ENCODE peak calls at places on chromosome 15, in six cellular contexts. Q, N, Z, G, E and R are unnamed samples.

GRCh38 chr15:55457401-55458022 is 49.2 kb downstream of the PIERCE2 start:
- DNase-seq in Z (no peak), N (no peak), G (no peak), E (no peak), Q (no peak), R (no peak)

GRCh38 chr15:88833688-88834087 is 30.5 kb downstream of the ACAN start:
- DNase-seq in G (no peak), Q (no peak), Z (no peak), E (no peak), N (no peak), R (no peak)

GRCh38 chr15:52093539-52094502 is 18.8 kb downstream of the BCL2L10 start:
- DNase-seq in N (no peak), E (no peak), Q (peak), Z (no peak), G (no peak), R (peak)

GRCh38 chr15:40367673-40368611 is 9.9 kb downstream of the DISP2 start:
- DNase-seq in G (peak), Q (peak), Z (peak), N (peak), E (peak), R (peak)

GRCh38 chr15:26392956-26393355 is 379.9 kb downstream of the GABRB3 start:
- DNase-seq in E (no peak), G (no peak), Q (no peak), Z (no peak), N (no peak), R (no peak)

GRCh38 chr15:93462690-93463089 is 373.7 kb upstream of the RGMA start:
- DNase-seq in Z (no peak), N (no peak), E (no peak), Q (no peak), G (no peak), R (no peak)

GRCh38 chr15:74136584-74137543 is 6.5 kb downstream of the ISLR2 start:
- DNase-seq in E (no peak), Z (no peak), G (no peak), Q (peak), N (no peak), R (no peak)

GRCh38 chr15:38614621-38615020 is 50.0 kb upstream of the RASGRP1 start:
- DNase-seq in N (no peak), Q (no peak), G (no peak), Z (no peak), E (no peak), R (no peak)

GRCh38 chr15:35019401-35020327 is 31.6 kb upstream of the ZNF770 start:
- DNase-seq in G (no peak), Q (no peak), Z (no peak), N (no peak), E (peak), R (no peak)

GRCh38 chr15:93241696-93242585 is 152.9 kb upstream of the RGMA start:
- DNase-seq in N (no peak), Z (no peak), G (no peak), E (no peak), Q (no peak), R (no peak)

GRCh38 chr15:74844319-74845207 is 1.6 kb upstream of the ULK3 start:
- DNase-seq in E (no peak), G (no peak), Q (no peak), Z (no peak), N (no peak), R (no peak)

GRCh38 chr15:71792521-71792920 is 17.8 kb upstream of the NR2E3 start:
- DNase-seq in E (no peak), N (no peak), Z (no peak), G (no peak), Q (no peak), R (no peak)

GRCh38 chr15:98727115-98728040 is 79.0 kb downstream of the IGF1R start:
- DNase-seq in Z (peak), E (peak), Q (peak), G (peak), N (peak), R (peak)

GRCh38 chr15:78944669-78945407 is at the start of gene CTSH:
- DNase-seq in E (no peak), N (peak), G (peak), Z (peak), Q (peak), R (no peak)

GRCh38 chr15:39486546-39487081 is 94.3 kb upstream of the THBS1 start:
- DNase-seq in G (no peak), Z (no peak), Q (no peak), N (no peak), E (no peak), R (no peak)

GRCh38 chr15:82554351-82554750 is 14.1 kb upstream of the RPS17 start:
- DNase-seq in N (no peak), E (no peak), G (peak), Z (no peak), Q (no peak), R (no peak)

GRCh38 chr15:57772223-57772957 is 65.9 kb downstream of the POLR2M start:
- DNase-seq in Q (no peak), N (no peak), E (no peak), G (no peak), Z (no peak), R (no peak)

GRCh38 chr15:71364117-71364584 is 248.9 kb downstream of the THSD4 start:
- DNase-seq in N (no peak), G (peak), Q (no peak), E (no peak), Z (no peak), R (no peak)

GRCh38 chr15:46933332-46933731 is 784.0 kb upstream of the SEMA6D start:
- DNase-seq in N (no peak), Z (no peak), Q (no peak), G (no peak), E (no peak), R (no peak)

GRCh38 chr15:72179950-72180581 is 17.5 kb downstream of the GRAMD2A start:
- DNase-seq in G (no peak), N (no peak), Q (no peak), E (no peak), Z (no peak), R (peak)

GRCh38 chr15:97875513-97876285 is 84.8 kb upstream of the ARRDC4 start:
- DNase-seq in E (peak), Q (peak), N (peak), G (no peak), Z (no peak), R (no peak)

GRCh38 chr15:26873846-26874245 is 7.0 kb downstream of the GABRA5 start:
- DNase-seq in Q (peak), G (peak), E (no peak), N (no peak), Z (no peak), R (no peak)

GRCh38 chr15:40766194-40766830 is 2.4 kb downstream of the GCHFR start:
- DNase-seq in Q (no peak), E (no peak), G (no peak), N (no peak), Z (no peak), R (no peak)

GRCh38 chr15:78752492-78753358 is 58.5 kb downstream of the ADAMTS7 start:
- DNase-seq in Q (peak), E (no peak), G (no peak), N (no peak), Z (peak), R (no peak)

DNA sequence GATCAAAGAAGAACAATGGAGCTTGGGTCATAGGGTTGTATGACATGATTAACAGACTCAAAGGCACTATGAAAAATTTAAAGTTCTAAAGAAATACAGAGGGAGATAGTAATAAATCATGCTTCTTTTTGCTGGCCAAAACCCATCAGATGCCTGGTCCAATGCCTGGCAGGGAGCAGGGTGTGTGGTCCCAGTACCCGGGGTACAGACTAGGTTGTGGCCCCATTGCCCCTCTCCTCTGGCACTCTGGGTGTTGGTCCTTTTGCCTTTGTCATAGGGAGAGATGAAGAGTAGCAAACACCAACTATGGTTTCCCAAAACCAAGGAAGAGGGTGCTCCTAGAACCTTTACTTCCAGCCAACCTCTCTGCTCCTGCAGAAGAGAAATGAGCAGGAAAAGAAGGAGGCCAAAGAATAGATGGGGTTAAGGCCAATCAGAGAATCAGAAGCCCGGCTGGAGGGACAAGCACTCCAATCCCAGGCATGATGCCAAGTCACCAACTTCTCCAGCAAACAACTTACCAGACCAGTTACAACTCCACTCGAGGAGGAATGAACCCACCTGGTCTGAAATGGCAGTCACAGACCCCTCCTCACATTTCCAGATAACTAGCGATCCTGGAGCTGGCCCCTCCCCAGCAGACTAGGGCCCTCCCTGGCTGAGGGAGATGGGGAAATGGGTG is 1.8 kb downstream of the IGDCC3 start:
- DNase-seq in Z (peak), Q (no peak), E (no peak), G (no peak), N (no peak), R (no peak)
- H3K4me3 ChIP-seq in Z (no peak), Q (no peak), E (no peak), G (no peak), N (no peak), R (no peak)

GRCh38 chr15:90187257-90187868 is 13.8 kb upstream of the SEMA4B start:
- DNase-seq in N (no peak), Q (no peak), E (no peak), G (no peak), Z (no peak), R (no peak)

GRCh38 chr15:90181781-90182180 is 19.3 kb upstream of the SEMA4B start:
- DNase-seq in G (no peak), E (no peak), N (no peak), Z (no peak), Q (no peak), R (no peak)

GRCh38 chr15:90184119-90184785 is 16.9 kb upstream of the SEMA4B start:
- DNase-seq in G (peak), Q (peak), Z (peak), E (peak), N (peak), R (peak)

GRCh38 chr15:90188914-90189748 is 12.0 kb upstream of the SEMA4B start:
- DNase-seq in N (no peak), E (no peak), Q (no peak), Z (no peak), G (no peak), R (no peak)

DNA sequence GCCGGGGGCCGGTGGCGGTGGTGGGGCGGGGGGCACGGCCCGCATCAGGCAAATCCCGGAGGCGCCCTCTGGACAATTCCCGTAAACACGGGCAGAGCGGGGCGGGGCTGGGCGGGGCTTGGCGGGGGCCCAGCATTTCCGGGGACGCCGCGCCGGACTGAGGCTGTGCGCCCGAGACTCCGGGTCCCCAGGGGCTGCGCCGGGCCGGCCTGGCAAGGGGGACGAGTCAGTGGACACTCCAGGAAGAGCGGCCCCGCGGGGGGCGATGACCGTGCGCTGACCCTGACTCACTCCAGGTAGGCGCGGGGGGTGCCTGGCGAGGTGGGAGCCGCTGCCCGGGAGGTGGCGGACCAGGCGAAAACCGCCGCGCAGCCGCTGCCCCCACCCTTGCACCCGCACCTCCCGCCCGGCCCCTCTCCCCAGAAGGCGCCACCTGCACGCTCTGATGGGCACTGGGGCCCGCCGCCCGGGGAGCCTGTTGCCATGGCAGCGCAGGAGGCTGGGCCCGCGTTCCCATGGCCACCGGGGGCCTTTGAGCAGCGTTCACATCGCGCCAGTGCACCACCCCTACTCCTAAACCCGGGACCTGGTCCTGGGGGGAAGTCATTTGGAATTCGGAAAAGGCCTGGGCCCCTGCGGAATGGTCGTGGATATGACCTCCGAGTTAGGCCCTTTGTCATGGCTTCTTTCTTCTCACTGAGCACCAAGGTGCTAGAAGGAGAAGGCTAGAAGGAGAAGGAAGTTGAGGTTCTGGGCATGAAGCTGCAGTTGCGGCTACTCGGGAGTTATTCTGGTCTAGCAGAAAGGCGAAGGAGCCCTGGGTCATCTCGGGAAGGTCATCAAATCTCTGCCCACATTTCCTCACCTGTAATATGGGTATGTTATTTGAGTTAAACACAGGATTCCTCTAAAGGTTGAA is 16.1 kb upstream of the SEMA4B start:
- DNase-seq in Q (peak), G (peak), N (peak), E (no peak), Z (peak), R (no peak)
- TF ChIP-seq POLR2A in Q (peak), G (peak), N (no peak), E (no peak), Z (peak), R (no peak)

DNA sequence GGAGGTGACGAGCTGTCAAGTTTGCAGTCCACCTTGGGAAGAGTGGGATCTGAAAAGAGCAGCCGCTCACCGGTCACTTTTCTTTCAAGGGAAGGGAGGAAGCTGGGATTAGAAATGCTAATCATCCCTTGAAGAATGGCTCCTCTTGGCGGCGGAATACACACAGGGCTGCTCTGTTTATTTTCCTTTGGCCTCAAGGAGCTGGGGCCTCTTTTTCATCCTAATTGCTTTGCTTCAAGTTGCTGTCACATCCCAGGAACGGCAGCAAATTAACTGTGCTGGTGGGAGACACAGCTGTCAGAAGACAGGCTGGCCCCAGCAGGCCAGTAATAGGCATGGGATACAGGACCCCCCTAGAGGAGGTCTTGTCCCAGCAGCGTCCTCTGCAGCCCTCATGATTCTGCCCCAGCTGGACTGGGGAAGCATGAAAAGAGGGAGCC is 6.7 kb downstream of the KBTBD13 start:
- DNase-seq in E (no peak), Z (no peak), N (no peak), G (no peak), Q (no peak), R (no peak)
- TF ChIP-seq CTCF in E (no peak), Z (peak), N (no peak), G (peak), Q (peak), R (no peak)

DNA sequence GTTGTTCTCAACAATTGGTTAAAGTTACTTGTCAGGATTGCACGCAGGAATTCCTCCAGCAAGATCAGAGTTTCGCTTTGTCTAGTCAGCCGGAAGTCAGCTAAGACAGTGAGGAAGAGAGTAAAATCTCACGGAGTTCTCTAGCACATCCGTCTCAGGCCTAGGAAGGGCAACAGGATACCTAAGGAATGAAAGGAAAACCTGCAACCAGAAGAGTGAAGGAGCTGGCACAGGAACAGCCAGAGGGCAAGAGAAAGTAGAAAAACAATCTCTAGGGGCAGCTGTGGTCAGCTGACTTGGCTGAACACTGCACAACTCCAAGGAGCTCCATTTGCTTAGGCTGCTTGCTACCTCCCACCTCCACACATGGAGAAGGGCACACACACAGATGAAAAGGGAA is 23.7 kb downstream of the RORA start:
- DNase-seq in G (no peak), Q (no peak), Z (no peak), N (no peak), E (no peak), R (no peak)
- H3K4me3 ChIP-seq in G (no peak), Q (no peak), Z (no peak), N (no peak), E (no peak), R (no peak)

DNA sequence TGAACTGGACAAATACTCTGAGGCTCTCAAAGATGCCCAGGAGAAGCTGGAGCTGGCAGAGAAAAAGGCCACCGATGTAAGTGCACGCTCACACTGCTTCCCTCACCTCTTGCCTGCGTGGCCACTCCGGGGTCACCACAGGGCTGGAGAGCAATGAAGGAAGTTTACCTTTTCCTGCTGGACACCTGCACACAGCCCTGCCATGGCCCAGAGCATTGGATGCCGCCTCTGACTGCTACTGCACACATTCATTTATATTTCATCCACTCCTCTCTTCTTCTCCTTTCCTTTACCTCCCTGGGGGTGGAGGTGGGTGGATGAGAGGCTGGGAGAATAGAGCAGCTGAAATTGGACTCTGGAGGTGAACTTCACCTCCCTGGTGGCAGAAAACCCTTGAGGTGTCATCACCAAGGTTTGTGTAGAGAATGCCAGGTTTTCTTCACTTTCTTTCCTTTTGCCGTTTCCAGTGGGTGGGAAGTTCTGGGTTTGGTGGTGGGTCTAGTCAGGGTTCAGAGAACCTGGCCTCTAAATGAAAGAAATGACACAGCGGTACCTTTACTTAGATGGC is 1.6 kb downstream of the TPM1 start:
- DNase-seq in G (no peak), Z (no peak), Q (no peak), N (no peak), E (no peak), R (no peak)
- TF ChIP-seq POLR2A in G (no peak), Z (no peak), Q (no peak), N (no peak), E (no peak), R (no peak)